ENCODE peak calls at places on chromosomes 13 and 19, in seven cellular contexts. V, T, S, G, W, K and D are unnamed samples.

GRCh38 chr13:112346899-112347229 is 29.3 kb upstream of the SPACA7 start:
- DNase-seq in V (no peak), T (no peak), S (no peak), G (no peak), W (no peak), K (no peak), D (no peak)

GRCh38 chr19:9909251-9909650 is 27.1 kb downstream of the OLFM2 start:
- DNase-seq in V (no peak), T (no peak), S (no peak), G (no peak), W (no peak), K (no peak), D (no peak)

GRCh38 chr19:14475251-14476073 is at the start of gene PTGER1:
- DNase-seq in V (no peak), T (peak), S (peak), G (no peak), W (peak), K (no peak), D (no peak)

GRCh38 chr13:110758195-110758594 is 44.7 kb downstream of the ING1 start:
- DNase-seq in V (no peak), T (peak), S (no peak), G (no peak), W (peak), K (no peak), D (no peak)

GRCh38 chr13:64397699-64398098 is 2832.4 kb downstream of the PCDH9 start:
- DNase-seq in V (no peak), T (peak), S (no peak), G (no peak), W (peak), K (no peak), D (no peak)

GRCh38 chr19:43798546-43799409 is 3.5 kb downstream of the LYPD5 start:
- DNase-seq in V (peak), T (no peak), S (peak), G (peak), W (peak), K (no peak), D (peak)

GRCh38 chr13:52600666-52601065 is 41.6 kb upstream of the HNRNPA1L2 start:
- DNase-seq in V (no peak), T (peak), S (no peak), G (no peak), W (peak), K (no peak), D (no peak)

GRCh38 chr13:100298691-100299090 is 209.8 kb downstream of the PCCA start:
- DNase-seq in V (no peak), T (peak), S (no peak), G (no peak), W (no peak), K (no peak), D (no peak)

GRCh38 chr19:37362733-37363132 is 8.2 kb upstream of the ZNF527 start:
- DNase-seq in V (no peak), T (peak), S (no peak), G (no peak), W (peak), K (no peak), D (no peak)

GRCh38 chr13:32475403-32475802 is 47.5 kb upstream of the N4BP2L1 start:
- DNase-seq in V (no peak), T (no peak), S (no peak), G (no peak), W (no peak), K (no peak), D (no peak)

GRCh38 chr19:29324717-29325116 is 111.8 kb upstream of the UQCRFS1 start:
- DNase-seq in V (no peak), T (no peak), S (no peak), G (no peak), W (no peak), K (no peak), D (no peak)

GRCh38 chr13:41603917-41604316 is 146.6 kb downstream of the RGCC start:
- DNase-seq in V (no peak), T (peak), S (peak), G (no peak), W (peak), K (no peak), D (no peak)

GRCh38 chr13:30705672-30706071 is 29.7 kb upstream of the ALOX5AP start:
- DNase-seq in V (no peak), T (no peak), S (no peak), G (no peak), W (no peak), K (no peak), D (no peak)

GRCh38 chr13:83839158-83839557 is 43.1 kb downstream of the SLITRK1 start:
- DNase-seq in V (no peak), T (no peak), S (no peak), G (no peak), W (no peak), K (no peak), D (no peak)

GRCh38 chr19:39314016-39314728 is 6.5 kb downstream of the LRFN1 start:
- DNase-seq in V (no peak), T (no peak), S (no peak), G (no peak), W (no peak), K (no peak), D (no peak)

GRCh38 chr19:54114340-54114826 is 1.1 kb downstream of the TFPT start:
- DNase-seq in V (peak), T (peak), S (peak), G (peak), W (peak), K (peak), D (peak)

GRCh38 chr13:32381539-32381938 is 46.4 kb downstream of the N4BP2L1 start:
- DNase-seq in V (no peak), T (peak), S (no peak), G (no peak), W (peak), K (no peak), D (peak)

GRCh38 chr13:83780201-83780600 is 102.1 kb downstream of the SLITRK1 start:
- DNase-seq in V (no peak), T (peak), S (no peak), G (no peak), W (peak), K (no peak), D (no peak)

GRCh38 chr13:31898383-31899071 is 133.0 kb upstream of the FRY start:
- DNase-seq in V (no peak), T (no peak), S (no peak), G (no peak), W (no peak), K (no peak), D (no peak)

GRCh38 chr13:100098445-100099116 is 9.7 kb downstream of the PCCA start:
- DNase-seq in V (no peak), T (no peak), S (no peak), G (no peak), W (peak), K (no peak), D (no peak)

GRCh38 chr13:98466634-98467236 is 110.2 kb downstream of the STK24 start:
- DNase-seq in V (no peak), T (peak), S (peak), G (peak), W (peak), K (no peak), D (peak)

GRCh38 chr19:15252398-15253018 is 20.3 kb upstream of the EPHX3 start:
- DNase-seq in V (no peak), T (peak), S (no peak), G (no peak), W (peak), K (peak), D (no peak)

GRCh38 chr13:41152005-41152404 is 19.4 kb upstream of the KBTBD6 start:
- DNase-seq in V (no peak), T (no peak), S (no peak), G (no peak), W (no peak), K (no peak), D (no peak)

GRCh38 chr13:110676511-110677204 is 29.3 kb downstream of the CARS2 start:
- DNase-seq in V (no peak), T (no peak), S (peak), G (no peak), W (no peak), K (no peak), D (no peak)

GRCh38 chr13:74966814-74967213 is 515.2 kb downstream of the TBC1D4 start:
- DNase-seq in V (no peak), T (no peak), S (no peak), G (no peak), W (peak), K (no peak), D (no peak)

GRCh38 chr13:79311456-79311855 is 94.6 kb downstream of the RBM26 start:
- DNase-seq in V (no peak), T (peak), S (no peak), G (no peak), W (peak), K (no peak), D (no peak)

GRCh38 chr19:19774354-19775033 is 41.6 kb upstream of the ZNF14 start:
- DNase-seq in V (no peak), T (no peak), S (no peak), G (no peak), W (no peak), K (no peak), D (no peak)